ENCODE peak calls at places on chromosomes 3 and 15, in nine cellular contexts. One of them, this sample, is unnamed.

GRCh38 chr15:100994597-100995446 is 75.7 kb downstream of the LRRK1 start:
- DNase-seq in hepatocyte: no peak
- DNase-seq in fibroblast of pulmonary artery: no peak
- DNase-seq in BE2C: no peak
- DNase-seq in astrocyte of the spinal cord: no peak
- DNase-seq in endodermal cell: no peak
- DNase-seq in adrenal gland: no peak
- DNase-seq in epithelial cell of esophagus: peak; percentile 60
- DNase-seq in heart left ventricle: no peak
- DNase-seq in this sample: no peak

GRCh38 chr15:45187894-45188830 is at the start of gene SHF:
- DNase-seq in adrenal gland: no peak
- DNase-seq in astrocyte of the spinal cord: peak; percentile 28
- DNase-seq in hepatocyte: peak; percentile 87
- DNase-seq in endodermal cell: peak; percentile 86
- DNase-seq in heart left ventricle: no peak
- DNase-seq in fibroblast of pulmonary artery: peak; percentile 50
- DNase-seq in BE2C: peak; percentile 91
- DNase-seq in epithelial cell of esophagus: peak; percentile 26
- DNase-seq in this sample: peak; percentile 61

GRCh38 chr3:46271910-46272309 is 29.6 kb downstream of the CCR3 start:
- DNase-seq in hepatocyte: no peak
- DNase-seq in endodermal cell: no peak
- DNase-seq in BE2C: no peak
- DNase-seq in fibroblast of pulmonary artery: no peak
- DNase-seq in adrenal gland: no peak
- DNase-seq in astrocyte of the spinal cord: no peak
- DNase-seq in epithelial cell of esophagus: peak; percentile 75
- DNase-seq in heart left ventricle: no peak
- DNase-seq in this sample: no peak

GRCh38 chr3:149547954-149548728 is 73.6 kb downstream of the TM4SF4 start:
- DNase-seq in epithelial cell of esophagus: peak; percentile 82
- DNase-seq in hepatocyte: peak; percentile 65
- DNase-seq in astrocyte of the spinal cord: peak; percentile 94
- DNase-seq in endodermal cell: no peak
- DNase-seq in heart left ventricle: no peak
- DNase-seq in BE2C: no peak
- DNase-seq in fibroblast of pulmonary artery: peak; percentile 92
- DNase-seq in adrenal gland: peak; percentile 81
- DNase-seq in this sample: no peak

GRCh38 chr3:190883973-190884832 is 21.7 kb upstream of the GMNC start:
- DNase-seq in heart left ventricle: no peak
- DNase-seq in hepatocyte: peak; percentile 79
- DNase-seq in astrocyte of the spinal cord: peak; percentile 73
- DNase-seq in fibroblast of pulmonary artery: peak; percentile 77
- DNase-seq in epithelial cell of esophagus: peak; percentile 67
- DNase-seq in adrenal gland: peak; percentile 42
- DNase-seq in endodermal cell: peak; percentile 81
- DNase-seq in BE2C: peak; percentile 56
- DNase-seq in this sample: no peak

GRCh38 chr15:89203705-89204273 is 17.6 kb downstream of the RLBP1 start:
- DNase-seq in endodermal cell: no peak
- DNase-seq in hepatocyte: no peak
- DNase-seq in astrocyte of the spinal cord: no peak
- DNase-seq in BE2C: no peak
- DNase-seq in fibroblast of pulmonary artery: no peak
- DNase-seq in adrenal gland: no peak
- DNase-seq in heart left ventricle: no peak
- DNase-seq in epithelial cell of esophagus: no peak
- DNase-seq in this sample: no peak

GRCh38 chr3:192571197-192571791 is 156.0 kb downstream of the FGF12 start:
- DNase-seq in astrocyte of the spinal cord: peak; percentile 57
- DNase-seq in BE2C: peak; percentile 36
- DNase-seq in fibroblast of pulmonary artery: peak; percentile 56
- DNase-seq in heart left ventricle: peak; percentile 85
- DNase-seq in epithelial cell of esophagus: peak; percentile 59
- DNase-seq in endodermal cell: no peak
- DNase-seq in hepatocyte: no peak
- DNase-seq in adrenal gland: peak; percentile 69
- DNase-seq in this sample: no peak

GRCh38 chr3:85960793-85961192 is 1002.0 kb downstream of the CADM2 start:
- DNase-seq in epithelial cell of esophagus: no peak
- DNase-seq in BE2C: no peak
- DNase-seq in heart left ventricle: no peak
- DNase-seq in endodermal cell: no peak
- DNase-seq in adrenal gland: no peak
- DNase-seq in hepatocyte: no peak
- DNase-seq in astrocyte of the spinal cord: no peak
- DNase-seq in fibroblast of pulmonary artery: no peak
- DNase-seq in this sample: no peak

DNA sequence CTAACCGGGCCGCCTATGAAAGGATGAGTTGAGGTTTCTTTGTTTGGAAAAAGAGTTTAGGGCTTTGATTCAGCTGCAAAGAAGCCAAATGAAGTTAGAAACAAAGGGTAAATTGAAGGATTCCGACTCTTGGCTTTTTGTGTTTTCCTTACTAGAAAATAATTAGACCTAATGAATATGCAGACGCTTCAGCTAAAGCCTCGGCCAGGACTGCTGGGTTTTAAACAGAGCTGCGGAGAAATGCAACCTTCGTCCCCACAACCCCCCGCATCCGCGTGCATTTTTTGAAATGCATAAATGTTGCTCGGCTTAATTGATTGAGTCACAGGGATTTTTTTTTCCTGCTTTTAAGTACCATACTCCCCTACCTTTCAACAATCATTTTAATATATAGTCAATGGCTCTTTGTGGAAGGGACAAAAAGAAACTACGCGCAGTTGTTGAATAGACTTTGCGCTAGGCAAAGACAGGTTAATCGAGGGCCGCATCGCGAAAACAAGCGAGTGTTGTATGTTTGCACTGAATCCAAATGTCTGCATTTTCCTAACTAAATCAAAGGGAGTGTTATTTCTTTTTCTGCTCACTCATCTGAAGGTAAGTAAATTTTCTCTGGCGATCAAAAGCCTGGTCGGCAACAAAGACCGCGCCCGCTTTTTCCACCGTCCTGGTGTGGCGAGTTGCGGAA is 1.3 kb upstream of the ZIC4 start:
- DNase-seq in astrocyte of the spinal cord: peak; percentile 67
- DNase-seq in epithelial cell of esophagus: no peak
- DNase-seq in heart left ventricle: no peak
- DNase-seq in fibroblast of pulmonary artery: no peak
- DNase-seq in adrenal gland: no peak
- DNase-seq in endodermal cell: no peak
- DNase-seq in BE2C: no peak
- DNase-seq in hepatocyte: no peak
- DNase-seq in this sample: no peak
- H3K4me3 ChIP-seq in astrocyte of the spinal cord: peak overlapping the region; percentile 54
- H3K4me3 ChIP-seq in epithelial cell of esophagus: no peak overlapping the region
- H3K4me3 ChIP-seq in heart left ventricle: no peak overlapping the region
- H3K4me3 ChIP-seq in fibroblast of pulmonary artery: no peak overlapping the region
- H3K4me3 ChIP-seq in adrenal gland: no peak overlapping the region
- H3K4me3 ChIP-seq in endodermal cell: peak overlapping the region; percentile 72
- H3K4me3 ChIP-seq in BE2C: no peak overlapping the region
- H3K4me3 ChIP-seq in hepatocyte: no peak overlapping the region
- H3K4me3 ChIP-seq in this sample: no peak overlapping the region

GRCh38 chr3:66858656-66859381 is 139.3 kb upstream of the KBTBD8 start:
- DNase-seq in epithelial cell of esophagus: no peak
- DNase-seq in endodermal cell: peak; percentile 91
- DNase-seq in adrenal gland: no peak
- DNase-seq in astrocyte of the spinal cord: no peak
- DNase-seq in fibroblast of pulmonary artery: no peak
- DNase-seq in hepatocyte: no peak
- DNase-seq in heart left ventricle: no peak
- DNase-seq in BE2C: peak; percentile 32
- DNase-seq in this sample: no peak
- TF ChIP-seq CTCF in epithelial cell of esophagus: no peak
- TF ChIP-seq CTCF in endodermal cell: peak; percentile 84
- TF ChIP-seq CTCF in adrenal gland: no peak
- TF ChIP-seq CTCF in astrocyte of the spinal cord: peak; percentile 7
- TF ChIP-seq CTCF in fibroblast of pulmonary artery: peak; percentile 8
- TF ChIP-seq CTCF in hepatocyte: no peak
- TF ChIP-seq CTCF in heart left ventricle: no peak
- TF ChIP-seq CTCF in BE2C: peak; percentile 52
- TF ChIP-seq CTCF in this sample: no peak

DNA sequence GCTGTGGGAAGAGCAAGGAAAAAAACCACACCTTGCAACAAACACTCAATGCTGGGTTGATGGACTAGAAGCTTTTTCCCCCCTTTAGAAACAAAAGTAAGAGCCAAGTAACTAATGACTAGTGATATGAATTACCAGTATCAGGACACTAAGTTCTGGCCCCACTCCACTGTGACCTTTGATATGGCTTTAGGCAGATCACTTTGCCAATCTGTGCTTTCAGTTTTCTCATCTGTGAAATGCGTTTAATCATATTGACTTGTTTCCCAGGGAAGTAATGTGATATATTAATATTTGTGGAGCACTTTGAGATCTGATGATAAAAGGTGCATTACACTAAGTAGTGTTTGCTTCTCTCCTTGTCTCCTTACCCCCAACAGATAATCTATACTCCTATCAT is 319.3 kb upstream of the SATB1 start:
- DNase-seq in endodermal cell: no peak
- DNase-seq in BE2C: no peak
- DNase-seq in adrenal gland: no peak
- DNase-seq in fibroblast of pulmonary artery: no peak
- DNase-seq in heart left ventricle: no peak
- DNase-seq in astrocyte of the spinal cord: no peak
- DNase-seq in hepatocyte: no peak
- DNase-seq in epithelial cell of esophagus: no peak
- DNase-seq in this sample: no peak
- H3K4me3 ChIP-seq in endodermal cell: no peak overlapping the region
- H3K4me3 ChIP-seq in BE2C: no peak overlapping the region
- H3K4me3 ChIP-seq in adrenal gland: no peak overlapping the region
- H3K4me3 ChIP-seq in fibroblast of pulmonary artery: no peak overlapping the region
- H3K4me3 ChIP-seq in heart left ventricle: no peak overlapping the region
- H3K4me3 ChIP-seq in astrocyte of the spinal cord: no peak overlapping the region
- H3K4me3 ChIP-seq in hepatocyte: no peak overlapping the region
- H3K4me3 ChIP-seq in epithelial cell of esophagus: no peak overlapping the region
- H3K4me3 ChIP-seq in this sample: no peak overlapping the region

GRCh38 chr3:139561428-139561827 is 21.9 kb upstream of the RBP1 start:
- DNase-seq in adrenal gland: no peak
- DNase-seq in endodermal cell: no peak
- DNase-seq in hepatocyte: no peak
- DNase-seq in BE2C: no peak
- DNase-seq in fibroblast of pulmonary artery: no peak
- DNase-seq in heart left ventricle: no peak
- DNase-seq in epithelial cell of esophagus: no peak
- DNase-seq in astrocyte of the spinal cord: no peak
- DNase-seq in this sample: no peak

GRCh38 chr3:139564290-139564861 is 24.8 kb upstream of the RBP1 start:
- DNase-seq in epithelial cell of esophagus: peak; percentile 47
- DNase-seq in endodermal cell: peak; percentile 83
- DNase-seq in astrocyte of the spinal cord: no peak
- DNase-seq in adrenal gland: no peak
- DNase-seq in hepatocyte: peak; percentile 29
- DNase-seq in BE2C: peak; percentile 62
- DNase-seq in heart left ventricle: no peak
- DNase-seq in fibroblast of pulmonary artery: peak; percentile 13
- DNase-seq in this sample: no peak

GRCh38 chr3:139558351-139559170 is 19.0 kb upstream of the RBP1 start:
- DNase-seq in fibroblast of pulmonary artery: no peak
- DNase-seq in BE2C: no peak
- DNase-seq in adrenal gland: no peak
- DNase-seq in epithelial cell of esophagus: peak; percentile 47
- DNase-seq in endodermal cell: no peak
- DNase-seq in heart left ventricle: no peak
- DNase-seq in astrocyte of the spinal cord: no peak
- DNase-seq in hepatocyte: no peak
- DNase-seq in this sample: no peak

GRCh38 chr3:139559541-139559940 is 20.0 kb upstream of the RBP1 start:
- DNase-seq in heart left ventricle: no peak
- DNase-seq in epithelial cell of esophagus: peak; percentile 97
- DNase-seq in astrocyte of the spinal cord: peak; percentile 83
- DNase-seq in endodermal cell: no peak
- DNase-seq in BE2C: no peak
- DNase-seq in fibroblast of pulmonary artery: no peak
- DNase-seq in adrenal gland: no peak
- DNase-seq in hepatocyte: no peak
- DNase-seq in this sample: no peak

GRCh38 chr3:139561959-139562676 is 22.6 kb upstream of the RBP1 start:
- DNase-seq in BE2C: peak; percentile 63
- DNase-seq in endodermal cell: peak; percentile 89
- DNase-seq in epithelial cell of esophagus: peak; percentile 74
- DNase-seq in fibroblast of pulmonary artery: peak; percentile 52
- DNase-seq in astrocyte of the spinal cord: peak; percentile 54
- DNase-seq in heart left ventricle: no peak
- DNase-seq in hepatocyte: peak; percentile 62
- DNase-seq in adrenal gland: peak; percentile 52
- DNase-seq in this sample: no peak
- TF ChIP-seq CTCF in BE2C: peak; percentile 89
- TF ChIP-seq CTCF in endodermal cell: peak; percentile 90
- TF ChIP-seq CTCF in epithelial cell of esophagus: peak; percentile 84
- TF ChIP-seq CTCF in fibroblast of pulmonary artery: peak; percentile 87
- TF ChIP-seq CTCF in astrocyte of the spinal cord: peak; percentile 82
- TF ChIP-seq CTCF in heart left ventricle: peak; percentile 73
- TF ChIP-seq CTCF in hepatocyte: peak; percentile 70
- TF ChIP-seq CTCF in adrenal gland: peak; percentile 95
- TF ChIP-seq CTCF in this sample: peak; percentile 22

GRCh38 chr3:188620752-188621151 is 466.8 kb downstream of the LPP start:
- DNase-seq in adrenal gland: no peak
- DNase-seq in heart left ventricle: no peak
- DNase-seq in BE2C: no peak
- DNase-seq in astrocyte of the spinal cord: no peak
- DNase-seq in fibroblast of pulmonary artery: no peak
- DNase-seq in hepatocyte: no peak
- DNase-seq in endodermal cell: no peak
- DNase-seq in epithelial cell of esophagus: no peak
- DNase-seq in this sample: no peak
- H3K4me3 ChIP-seq in adrenal gland: no peak overlapping the region
- H3K4me3 ChIP-seq in heart left ventricle: no peak overlapping the region
- H3K4me3 ChIP-seq in BE2C: no peak overlapping the region
- H3K4me3 ChIP-seq in astrocyte of the spinal cord: no peak overlapping the region
- H3K4me3 ChIP-seq in fibroblast of pulmonary artery: no peak overlapping the region
- H3K4me3 ChIP-seq in hepatocyte: no peak overlapping the region
- H3K4me3 ChIP-seq in endodermal cell: no peak overlapping the region
- H3K4me3 ChIP-seq in epithelial cell of esophagus: no peak overlapping the region
- H3K4me3 ChIP-seq in this sample: no peak overlapping the region

DNA sequence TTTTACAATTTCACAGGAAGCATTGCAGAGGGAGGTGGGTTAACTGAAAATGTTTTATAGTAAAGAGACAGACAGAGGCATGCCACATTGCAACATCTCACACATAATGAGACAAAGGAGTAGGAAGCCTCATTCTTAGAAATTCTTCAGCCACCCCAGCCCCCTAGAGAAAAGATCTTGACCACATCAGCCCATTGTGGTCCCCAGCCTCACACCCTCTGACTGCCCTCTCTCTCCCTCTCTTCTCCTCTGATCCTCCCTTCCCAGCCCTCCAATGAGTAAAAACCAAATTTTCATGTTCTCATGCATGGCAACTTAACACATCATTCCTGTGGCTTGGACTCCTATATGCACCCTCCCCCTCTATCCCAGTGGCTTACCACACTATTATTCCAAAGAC is 174.1 kb downstream of the UACA start:
- DNase-seq in hepatocyte: no peak
- DNase-seq in adrenal gland: no peak
- DNase-seq in heart left ventricle: no peak
- DNase-seq in epithelial cell of esophagus: no peak
- DNase-seq in fibroblast of pulmonary artery: peak; percentile 59
- DNase-seq in endodermal cell: peak; percentile 19
- DNase-seq in BE2C: no peak
- DNase-seq in astrocyte of the spinal cord: peak; percentile 87
- DNase-seq in this sample: no peak
- TF ChIP-seq CTCF in hepatocyte: no peak
- TF ChIP-seq CTCF in adrenal gland: no peak
- TF ChIP-seq CTCF in heart left ventricle: no peak
- TF ChIP-seq CTCF in epithelial cell of esophagus: no peak
- TF ChIP-seq CTCF in fibroblast of pulmonary artery: no peak
- TF ChIP-seq CTCF in endodermal cell: no peak
- TF ChIP-seq CTCF in BE2C: no peak
- TF ChIP-seq CTCF in astrocyte of the spinal cord: no peak
- TF ChIP-seq CTCF in this sample: no peak